ENCODE peak calls at places on chromosomes 16 and 17, in four cellular contexts. S is WTC11, M is cardiac muscle cell, I is suprapubic skin. X is an unnamed sample.

GRCh38 chr16:68416057-68417046 is 32.0 kb downstream of the SMPD3 start:
- DNase-seq in I (no peak), M (no peak), S (no peak), X (no peak)

GRCh38 chr17:1056761-1057160 is 59.8 kb downstream of the TIMM22 start:
- DNase-seq in S (no peak), M (no peak), I (no peak), X (no peak)

GRCh38 chr16:67241008-67241900 is 6.0 kb downstream of the FHOD1 start:
- DNase-seq in M (no peak), I (no peak), S (no peak), X (no peak)

GRCh38 chr16:59341368-59341767 is 607.3 kb upstream of the GOT2 start:
- DNase-seq in S (no peak), M (peak; percentile 34), I (no peak), X (no peak)

GRCh38 chr16:84823484-84823883 is 3.7 kb downstream of the CRISPLD2 start:
- DNase-seq in M (no peak), I (no peak), S (no peak), X (no peak)

GRCh38 chr16:51326131-51326856 is 175.2 kb upstream of the SALL1 start:
- DNase-seq in I (no peak), S (no peak), M (no peak), X (no peak)

GRCh38 chr17:35119370-35120185 is at the start of gene RAD51D:
- DNase-seq in S (peak; percentile 82), M (peak; percentile 89), I (peak; percentile 85), X (peak; percentile 88)

GRCh38 chr17:33369149-33369548 is 76.1 kb upstream of the ASIC2 start:
- DNase-seq in S (no peak), M (no peak), I (no peak), X (no peak)

DNA sequence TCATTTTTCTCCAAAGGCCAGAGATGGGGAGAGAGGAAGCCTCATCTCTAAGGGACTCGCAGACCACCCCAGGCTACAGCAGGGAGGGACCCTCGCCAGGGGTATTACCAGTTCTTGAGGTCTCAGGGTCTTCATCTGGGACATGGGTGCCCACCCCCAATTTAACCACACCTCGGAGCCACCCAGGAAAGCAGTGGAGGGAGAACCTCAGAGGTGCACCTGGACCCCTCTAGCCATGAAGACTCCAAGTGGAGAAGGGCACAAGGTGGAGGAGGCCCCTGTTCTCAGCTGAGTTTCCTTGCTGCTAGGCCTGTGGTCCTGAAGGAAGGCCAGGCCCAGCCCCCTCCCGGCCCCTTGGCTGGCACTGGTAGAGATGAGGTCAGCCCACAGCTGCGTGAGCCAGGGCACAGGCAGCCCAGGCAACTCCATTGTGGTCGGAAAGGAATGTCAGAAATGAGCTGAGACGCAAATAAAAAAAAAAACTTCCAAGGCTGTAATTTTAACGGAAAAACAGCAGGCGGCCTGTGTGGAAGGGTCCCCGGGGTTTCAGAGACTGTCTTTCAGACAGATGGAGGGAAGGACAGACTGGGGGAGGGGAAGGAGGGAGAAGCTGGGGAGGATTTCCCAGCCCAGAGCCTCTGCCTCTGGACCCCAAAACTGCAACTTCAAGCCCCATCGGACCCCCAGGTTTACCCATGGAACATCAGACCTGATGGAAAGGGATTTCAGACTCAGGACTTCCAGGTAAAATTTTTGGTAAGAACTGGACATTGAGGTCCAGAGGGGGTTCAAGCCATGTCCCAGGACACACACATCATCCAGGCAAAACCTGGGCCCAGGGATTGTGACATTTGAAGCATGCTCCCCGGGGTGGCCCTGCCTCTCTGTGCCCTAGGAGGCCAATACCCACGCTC is 25.5 kb upstream of the MRPS23 start:
- DNase-seq in M (peak; percentile 60), S (peak; percentile 69), I (peak; percentile 91), X (peak; percentile 81)
- TF ChIP-seq CTCF in M (peak; percentile 73), S (no peak), I (peak; percentile 44), X (peak; percentile 73)

DNA sequence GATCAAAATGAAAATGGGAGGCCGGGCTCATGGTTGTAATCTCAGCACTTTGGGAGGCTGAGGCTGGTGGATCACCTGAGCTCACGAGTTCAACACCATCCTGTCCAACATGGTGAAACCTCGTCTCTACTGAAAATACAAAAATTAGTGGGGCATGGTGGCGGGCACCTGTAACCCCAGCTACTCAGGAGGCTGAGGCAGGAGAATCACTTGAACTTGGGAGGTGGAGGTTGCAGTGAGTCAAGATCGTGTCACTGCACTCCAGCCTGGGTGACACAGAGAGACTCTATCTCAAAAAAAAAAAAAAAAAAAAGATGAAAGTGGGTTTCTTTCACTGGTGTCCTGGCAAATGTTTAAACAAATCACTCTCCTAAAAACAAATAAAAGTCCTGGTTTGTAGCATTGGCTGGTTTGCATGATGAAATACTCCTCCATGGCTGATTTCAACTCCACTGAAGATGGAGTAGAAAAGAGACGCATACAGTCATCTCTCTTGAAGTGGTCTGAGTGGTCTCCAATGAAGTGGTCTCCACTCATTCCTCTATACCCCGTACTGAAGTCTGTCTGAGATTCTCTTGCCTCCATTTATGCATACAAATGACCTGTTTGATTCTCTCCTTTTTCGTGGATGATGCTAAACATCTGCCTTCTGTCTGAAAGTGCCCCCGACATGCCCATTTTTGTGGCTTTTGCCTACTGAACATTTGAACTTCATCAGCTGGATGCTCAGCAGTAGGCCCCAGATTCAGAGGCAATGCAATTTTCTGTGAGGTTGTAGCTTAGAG is 153.0 kb upstream of the FAM20A start:
- DNase-seq in M (no peak), S (no peak), I (no peak), X (no peak)
- TF ChIP-seq CTCF in M (no peak), S (no peak), I (no peak), X (no peak)

DNA sequence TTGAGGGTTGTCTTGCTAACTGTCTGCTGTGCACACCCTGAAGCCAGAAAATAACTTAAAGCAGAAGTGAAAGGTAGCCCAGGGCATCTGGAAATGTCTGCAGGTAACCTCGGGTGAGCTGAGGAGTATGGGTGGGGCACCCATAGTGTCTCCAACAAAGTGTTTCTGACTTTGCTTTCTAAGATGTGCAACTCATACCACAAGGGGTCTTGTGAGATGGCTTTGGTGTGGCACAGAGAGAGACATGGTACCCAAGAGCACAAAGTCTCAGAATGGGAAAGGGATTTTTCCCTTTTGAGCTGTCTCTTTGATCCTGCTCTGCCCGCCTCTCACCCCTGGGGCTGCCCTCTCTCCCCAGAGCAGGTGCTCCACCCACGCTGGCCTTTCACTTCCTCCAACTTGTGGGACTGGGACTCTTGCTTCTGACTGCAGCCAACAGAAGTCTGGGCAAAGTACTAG is 6.9 kb downstream of the CHD9 start:
- DNase-seq in S (no peak), M (no peak), I (no peak), X (no peak)
- TF ChIP-seq CTCF in S (no peak), M (no peak), I (no peak), X (no peak)

DNA sequence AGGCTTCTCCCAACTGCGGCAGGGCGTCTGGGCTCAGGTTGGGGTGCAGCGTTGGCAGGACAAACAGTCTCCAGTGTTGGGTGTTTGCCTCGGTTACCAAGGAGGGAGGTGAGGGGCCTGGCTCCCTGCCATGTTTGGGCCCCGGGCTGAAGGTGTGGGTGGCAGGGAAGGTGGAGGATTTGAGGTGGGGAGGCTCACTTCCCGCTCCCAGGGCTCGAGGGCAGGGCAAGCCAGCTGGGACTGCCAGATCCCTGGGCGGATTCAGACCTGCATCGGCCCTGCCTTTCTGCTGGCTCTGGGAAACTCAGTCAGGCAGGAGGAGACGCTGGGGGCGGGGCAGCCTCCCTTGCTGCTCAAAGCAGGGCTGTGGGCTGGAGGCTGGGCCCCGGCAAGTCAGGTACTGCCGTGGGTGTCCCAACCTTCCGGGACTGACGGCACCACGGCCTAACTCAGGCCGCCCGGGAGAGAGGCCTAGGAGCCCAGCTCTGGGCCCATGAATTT is 31.3 kb upstream of the KRT17 start:
- DNase-seq in M (peak; percentile 34), I (peak; percentile 92), S (peak; percentile 76), X (peak; percentile 84)
- TF ChIP-seq CTCF in M (no peak), I (no peak), S (no peak), X (no peak)

X was measured in type B pancreatic cell.